ENCODE peak calls at places on chromosomes 11 and 22, in four cellular contexts. L is cardiac muscle cell, M is mammary epithelial cell, E is Panc1. P is an unnamed sample.

GRCh38 chr11:38169286-38169685 is 1571.2 kb upstream of the RAG2 start:
- DNase-seq in L (peak), M (peak), E (no peak), P (no peak)

GRCh38 chr22:31631381-31631780 is 30.6 kb downstream of the PISD start:
- DNase-seq in L (no peak), M (no peak), E (no peak), P (no peak)

GRCh38 chr11:88064097-88064705 is 111.0 kb downstream of the RAB38 start:
- DNase-seq in L (no peak), M (no peak), E (no peak), P (no peak)

GRCh38 chr11:63534895-63535461 is 1.6 kb upstream of the PLAAT4 start:
- DNase-seq in L (no peak), M (no peak), E (no peak), P (no peak)

GRCh38 chr22:32339190-32340012 is 18.3 kb upstream of the RFPL3 start:
- DNase-seq in L (no peak), M (no peak), E (no peak), P (no peak)

GRCh38 chr11:12286606-12287005 is 90.8 kb upstream of the PARVA start:
- DNase-seq in L (no peak), M (no peak), E (no peak), P (no peak)

GRCh38 chr11:64150481-64151239 is 15.3 kb downstream of the MACROD1 start:
- DNase-seq in L (no peak), M (no peak), E (no peak), P (peak)

GRCh38 chr22:48920776-48921241 is 906.9 kb downstream of the BRD1 start:
- DNase-seq in L (no peak), M (no peak), E (no peak), P (no peak)

GRCh38 chr11:116869610-116870009 is 32.2 kb upstream of the APOA1 start:
- DNase-seq in L (no peak), M (no peak), E (no peak), P (no peak)

DNA sequence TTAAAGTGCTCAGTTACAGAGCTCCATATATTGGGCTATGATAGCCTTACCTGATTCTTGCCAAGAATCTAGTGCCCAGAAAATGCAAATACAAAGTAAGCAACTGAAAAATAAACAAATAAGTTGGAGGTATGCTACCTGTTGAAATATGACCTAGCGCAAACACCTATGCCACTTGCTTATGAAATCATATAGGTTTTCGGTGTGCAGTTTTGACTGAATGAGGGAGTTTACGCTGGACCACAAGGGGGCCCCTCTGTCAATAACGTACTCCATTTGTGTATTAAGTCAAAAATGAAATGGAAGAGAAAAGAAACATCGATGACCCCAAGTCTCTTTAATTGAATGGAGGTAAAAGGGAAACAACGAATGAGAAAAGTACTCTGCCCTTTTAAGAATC is 84.9 kb upstream of the TRIM77 start:
- DNase-seq in L (no peak), M (no peak), E (no peak), P (no peak)
- TF ChIP-seq CTCF in L (peak), M (no peak), E (peak), P (no peak)

GRCh38 chr11:46364791-46365190 is 16.7 kb upstream of the MDK start:
- DNase-seq in L (no peak), M (no peak), E (no peak), P (no peak)

GRCh38 chr11:46362146-46363030 is 15.1 kb downstream of the DGKZ start:
- DNase-seq in L (no peak), M (no peak), E (no peak), P (no peak)

GRCh38 chr11:46363031-46363407 is 15.8 kb downstream of the DGKZ start:
- DNase-seq in L (peak), M (peak), E (no peak), P (no peak)

GRCh38 chr11:46364056-46364455 is 16.8 kb downstream of the DGKZ start:
- DNase-seq in L (no peak), M (no peak), E (no peak), P (no peak)

GRCh38 chr11:46363455-46363920 is 16.2 kb downstream of the DGKZ start:
- DNase-seq in L (no peak), M (peak), E (peak), P (no peak)
- H3K27ac ChIP-seq in L (peak), M (peak), E (peak), P (no peak)

GRCh38 chr22:45072322-45072903 is 62.6 kb upstream of the PHF21B start:
- DNase-seq in L (peak), M (peak), E (no peak), P (no peak)
- TF ChIP-seq CTCF in L (no peak), M (no peak), E (no peak), P (no peak)

GRCh38 chr11:130121430-130121978 is 38.1 kb upstream of the ST14 start:
- DNase-seq in L (peak), M (peak), E (no peak), P (no peak)

GRCh38 chr11:130125638-130126037 is 33.9 kb upstream of the ST14 start:
- DNase-seq in L (no peak), M (no peak), E (no peak), P (peak)

GRCh38 chr11:130122141-130122575 is 37.4 kb upstream of the ST14 start:
- DNase-seq in L (no peak), M (peak), E (no peak), P (no peak)

GRCh38 chr11:130124096-130124495 is 35.5 kb upstream of the ST14 start:
- DNase-seq in L (peak), M (peak), E (peak), P (peak)

DNA sequence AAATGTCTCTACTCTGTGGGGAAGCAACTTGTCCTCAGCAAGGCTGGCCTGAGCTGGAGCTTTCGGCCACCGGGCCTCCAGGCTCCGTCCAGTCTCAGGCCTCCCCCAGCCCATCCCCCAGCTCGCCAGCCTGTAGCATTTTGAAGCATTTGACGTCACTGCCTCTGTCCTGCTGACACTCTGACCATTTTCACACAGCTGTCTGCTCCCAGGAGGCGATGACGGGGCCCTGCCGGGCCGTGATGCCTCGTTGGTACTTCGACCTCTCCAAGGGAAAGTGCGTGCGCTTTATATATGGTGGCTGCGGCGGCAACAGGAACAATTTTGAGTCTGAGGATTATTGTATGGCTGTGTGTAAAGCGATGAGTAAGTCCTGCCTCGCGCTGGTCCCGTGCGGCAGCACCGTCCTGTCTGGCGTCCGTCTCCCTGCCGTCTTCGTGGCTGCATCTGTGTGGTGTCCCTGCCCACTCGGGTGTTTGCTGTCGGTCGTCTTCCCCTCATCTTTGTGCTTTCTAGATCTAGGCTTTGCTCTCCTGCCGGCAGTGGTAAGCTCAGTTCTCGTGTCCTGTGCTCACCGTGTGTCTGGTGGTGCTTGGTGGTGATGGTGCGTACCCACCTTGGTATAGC is 36.1 kb upstream of the ST14 start:
- DNase-seq in L (no peak), M (no peak), E (no peak), P (no peak)
- H3K27ac ChIP-seq in L (peak), M (peak), E (no peak), P (peak)

P was measured in thyroid gland.